ENCODE peak calls at places on chromosomes 6 and 20, in four cellular contexts. E, S, D and I are unnamed samples.

GRCh38 chr6:42038811-42039408 is 11.4 kb upstream of the TAF8 start:
- DNase-seq in D (no peak), E (no peak), S (no peak), I (no peak)

GRCh38 chr6:119037941-119038623 is 40.4 kb downstream of the FAM184A start:
- DNase-seq in E (no peak), S (peak), D (no peak), I (no peak)

GRCh38 chr6:75280131-75280855 is 4.3 kb downstream of the TMEM30A start:
- DNase-seq in S (no peak), D (no peak), E (peak), I (no peak)

GRCh38 chr20:34473262-34473883 is 42.8 kb upstream of the DYNLRB1 start:
- DNase-seq in S (peak), E (peak), D (no peak), I (no peak)

GRCh38 chr6:150352321-150353296 is 16.2 kb upstream of the IYD start:
- DNase-seq in D (no peak), S (no peak), E (peak), I (no peak)

GRCh38 chr6:167576798-167577528 is 249.7 kb upstream of the AFDN start:
- DNase-seq in S (peak), E (no peak), D (no peak), I (no peak)

GRCh38 chr6:124792386-124792785 is 169.9 kb upstream of the RNF217 start:
- DNase-seq in S (no peak), D (no peak), E (no peak), I (no peak)

GRCh38 chr20:61218886-61219480 is 33.1 kb upstream of the CDH4 start:
- DNase-seq in E (peak), S (no peak), D (no peak), I (no peak)

GRCh38 chr6:27667016-27667415 is 194.1 kb upstream of the ZNF184 start:
- DNase-seq in D (no peak), E (no peak), S (no peak), I (no peak)

GRCh38 chr20:31841928-31842327 is 3.5 kb downstream of the FOXS1 start:
- DNase-seq in S (no peak), D (no peak), E (peak), I (no peak)

GRCh38 chr6:108174371-108175175 is 8.8 kb downstream of the NR2E1 start:
- DNase-seq in E (peak), D (no peak), S (no peak), I (no peak)

GRCh38 chr6:49698538-49699205 is 14.7 kb downstream of the CRISP2 start:
- DNase-seq in E (no peak), S (no peak), D (no peak), I (no peak)

GRCh38 chr20:57065646-57066045 is 200.8 kb downstream of the BMP7 start:
- DNase-seq in E (no peak), D (no peak), S (no peak), I (no peak)

GRCh38 chr6:132190815-132191175 is 210.5 kb downstream of the MOXD1 start:
- DNase-seq in E (peak), S (no peak), D (no peak), I (no peak)

GRCh38 chr6:121310495-121310894 is 23.8 kb downstream of the TBC1D32 start:
- DNase-seq in D (no peak), E (no peak), S (no peak), I (no peak)

GRCh38 chr6:34657307-34657978 is 39.1 kb downstream of the ILRUN start:
- DNase-seq in S (no peak), E (peak), D (peak), I (no peak)